ENCODE peak calls at places on chromosomes 13 and 19, in six cellular contexts. One of them, this sample, is unnamed.
A peak's percentile ranks its signal among the peaks of the same experiment; 100 is the strongest.

GRCh38 chr19:10510301-10510802 is 6.9 kb downstream of the S1PR5 start:
- DNase-seq in A549: peak; percentile 28
- DNase-seq in upper lobe of left lung: no peak
- DNase-seq in adrenal gland: no peak
- DNase-seq in ovary: no peak
- DNase-seq in uterus: no peak
- DNase-seq in this sample: no peak

GRCh38 chr19:23075031-23075733 is 41.6 kb upstream of the ZNF730 start:
- DNase-seq in adrenal gland: peak; percentile 58
- DNase-seq in A549: no peak
- DNase-seq in ovary: peak; percentile 81
- DNase-seq in uterus: peak; percentile 39
- DNase-seq in upper lobe of left lung: peak; percentile 63
- DNase-seq in this sample: peak; percentile 19

GRCh38 chr19:40576181-40576584 is 490 bp upstream of the SHKBP1 start:
- DNase-seq in adrenal gland: no peak
- DNase-seq in uterus: no peak
- DNase-seq in A549: no peak
- DNase-seq in ovary: no peak
- DNase-seq in upper lobe of left lung: no peak
- DNase-seq in this sample: no peak

GRCh38 chr19:38417544-38418506 is 8.2 kb downstream of the RASGRP4 start:
- DNase-seq in ovary: no peak
- DNase-seq in adrenal gland: peak; percentile 63
- DNase-seq in upper lobe of left lung: peak; percentile 85
- DNase-seq in uterus: peak; percentile 21
- DNase-seq in A549: peak; percentile 92
- DNase-seq in this sample: no peak

GRCh38 chr13:113735750-113736149 is 23.3 kb upstream of the TMEM255B start:
- DNase-seq in A549: no peak
- DNase-seq in ovary: no peak
- DNase-seq in uterus: no peak
- DNase-seq in adrenal gland: no peak
- DNase-seq in upper lobe of left lung: no peak
- DNase-seq in this sample: no peak

GRCh38 chr13:113804017-113804702 is 45.1 kb downstream of the TMEM255B start:
- DNase-seq in ovary: no peak
- DNase-seq in A549: no peak
- DNase-seq in adrenal gland: no peak
- DNase-seq in upper lobe of left lung: no peak
- DNase-seq in uterus: peak; percentile 52
- DNase-seq in this sample: peak; percentile 89

GRCh38 chr13:109737606-109738005 is 48.8 kb downstream of the IRS2 start:
- DNase-seq in uterus: no peak
- DNase-seq in ovary: no peak
- DNase-seq in upper lobe of left lung: no peak
- DNase-seq in A549: no peak
- DNase-seq in adrenal gland: no peak
- DNase-seq in this sample: no peak

GRCh38 chr19:40799558-40800338 is 757 bp downstream of the EGLN2 start:
- DNase-seq in uterus: peak; percentile 64
- DNase-seq in A549: no peak
- DNase-seq in adrenal gland: no peak
- DNase-seq in upper lobe of left lung: peak; percentile 69
- DNase-seq in ovary: peak; percentile 78
- DNase-seq in this sample: peak; percentile 35

GRCh38 chr13:77345150-77345780 is 18.4 kb upstream of the MYCBP2 start:
- DNase-seq in uterus: no peak
- DNase-seq in upper lobe of left lung: no peak
- DNase-seq in A549: no peak
- DNase-seq in adrenal gland: no peak
- DNase-seq in ovary: no peak
- DNase-seq in this sample: no peak

GRCh38 chr13:57634829-57635165 is 3.3 kb downstream of the PCDH17 start:
- DNase-seq in uterus: peak; percentile 17
- DNase-seq in ovary: no peak
- DNase-seq in A549: no peak
- DNase-seq in adrenal gland: no peak
- DNase-seq in upper lobe of left lung: no peak
- DNase-seq in this sample: no peak

GRCh38 chr13:36804588-36804987 is 14.4 kb upstream of the RFXAP start:
- DNase-seq in ovary: no peak
- DNase-seq in uterus: no peak
- DNase-seq in adrenal gland: no peak
- DNase-seq in A549: no peak
- DNase-seq in upper lobe of left lung: no peak
- DNase-seq in this sample: no peak

GRCh38 chr13:80979035-80979641 is 638.2 kb upstream of the SPRY2 start:
- DNase-seq in ovary: no peak
- DNase-seq in uterus: peak; percentile 18
- DNase-seq in A549: peak; percentile 10
- DNase-seq in adrenal gland: peak; percentile 80
- DNase-seq in upper lobe of left lung: peak; percentile 37
- DNase-seq in this sample: peak; percentile 27

GRCh38 chr19:6732803-6733337 is 4.5 kb downstream of the GPR108 start:
- DNase-seq in uterus: no peak
- DNase-seq in A549: no peak
- DNase-seq in upper lobe of left lung: no peak
- DNase-seq in adrenal gland: no peak
- DNase-seq in ovary: peak; percentile 28
- DNase-seq in this sample: no peak

DNA sequence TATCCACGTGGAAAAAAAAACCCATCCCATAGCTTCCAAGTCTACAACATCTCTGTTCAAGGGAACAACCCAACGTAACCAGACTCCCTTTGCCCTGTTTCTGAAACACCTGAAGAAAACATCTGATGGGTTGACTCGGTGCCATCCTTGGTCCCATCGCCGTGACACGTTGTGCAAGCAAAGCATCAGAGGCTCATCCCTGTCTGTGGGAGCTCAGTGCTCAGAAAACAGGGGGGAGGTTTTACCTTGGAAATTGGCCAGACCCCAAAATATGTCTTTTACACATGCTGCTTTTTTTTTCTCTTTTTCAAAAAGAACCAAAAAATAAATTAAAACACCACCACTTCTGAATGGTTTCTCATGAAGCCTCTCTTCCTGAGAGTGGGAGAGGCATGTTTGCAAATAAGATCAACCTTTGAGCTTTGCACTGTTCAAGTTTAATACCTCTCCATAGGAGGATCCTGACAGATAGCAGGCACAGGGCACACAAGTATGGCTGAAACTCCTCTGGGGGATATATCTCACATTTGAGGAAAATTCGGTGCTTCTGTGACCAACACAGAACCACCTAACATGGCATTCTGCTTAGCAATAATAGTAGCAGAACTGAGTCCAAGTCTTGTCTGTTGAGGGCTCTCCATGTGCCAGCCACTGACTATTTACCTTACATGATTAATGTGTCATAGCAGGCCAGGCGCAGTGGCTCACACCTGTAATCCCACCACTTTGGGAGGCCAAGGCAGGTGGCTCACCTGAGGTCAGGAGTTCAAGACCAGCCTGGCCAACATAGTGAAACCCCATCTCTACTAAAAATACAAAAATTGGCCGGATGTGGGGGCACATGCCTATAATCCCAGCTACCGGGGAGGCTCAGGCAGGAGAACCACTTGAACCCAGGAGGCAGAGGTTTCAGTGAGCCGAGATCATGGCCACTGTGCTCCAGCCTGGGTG is 7.0 kb upstream of the PVR start:
- DNase-seq in ovary: no peak
- DNase-seq in A549: no peak
- DNase-seq in adrenal gland: no peak
- DNase-seq in upper lobe of left lung: no peak
- DNase-seq in uterus: no peak
- DNase-seq in this sample: no peak
- TF ChIP-seq POLR2A in ovary: no peak
- TF ChIP-seq POLR2A in A549: no peak
- TF ChIP-seq POLR2A in adrenal gland: no peak
- TF ChIP-seq POLR2A in upper lobe of left lung: no peak
- TF ChIP-seq POLR2A in uterus: no peak
- TF ChIP-seq POLR2A in this sample: no peak

DNA sequence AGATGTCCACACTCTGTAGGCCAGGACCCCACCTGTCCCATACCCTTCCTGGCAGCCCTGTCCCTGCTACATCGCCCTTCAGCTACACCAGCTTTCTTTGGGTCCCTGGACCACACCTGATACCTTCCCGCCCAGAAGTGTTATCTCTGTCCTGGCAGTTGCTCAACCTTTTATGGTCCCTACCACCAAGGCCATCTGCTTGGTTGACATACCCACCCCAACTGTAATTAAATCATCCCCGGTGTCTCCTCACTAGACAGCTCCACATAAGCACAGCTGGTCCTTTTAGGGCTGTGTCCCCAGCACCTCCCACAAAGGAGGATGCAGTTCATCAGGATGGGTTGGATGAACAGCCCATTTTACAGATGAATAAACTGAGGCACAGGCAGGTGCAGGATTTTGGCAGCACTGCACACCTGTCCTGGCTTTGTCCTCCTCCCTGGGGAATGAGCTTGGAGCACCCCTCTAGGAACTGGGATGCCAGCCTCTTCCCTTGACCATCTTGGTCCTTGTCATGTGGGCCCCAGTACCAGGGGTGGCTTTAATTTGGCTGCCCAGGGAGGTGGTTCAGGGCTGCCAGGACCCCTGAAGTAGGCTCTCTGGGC is 12.9 kb downstream of the NACC1 start:
- DNase-seq in upper lobe of left lung: no peak
- DNase-seq in adrenal gland: no peak
- DNase-seq in uterus: no peak
- DNase-seq in ovary: no peak
- DNase-seq in A549: no peak
- DNase-seq in this sample: no peak
- TF ChIP-seq POLR2A in upper lobe of left lung: no peak
- TF ChIP-seq POLR2A in adrenal gland: no peak
- TF ChIP-seq POLR2A in uterus: no peak
- TF ChIP-seq POLR2A in ovary: no peak
- TF ChIP-seq POLR2A in A549: no peak
- TF ChIP-seq POLR2A in this sample: no peak

DNA sequence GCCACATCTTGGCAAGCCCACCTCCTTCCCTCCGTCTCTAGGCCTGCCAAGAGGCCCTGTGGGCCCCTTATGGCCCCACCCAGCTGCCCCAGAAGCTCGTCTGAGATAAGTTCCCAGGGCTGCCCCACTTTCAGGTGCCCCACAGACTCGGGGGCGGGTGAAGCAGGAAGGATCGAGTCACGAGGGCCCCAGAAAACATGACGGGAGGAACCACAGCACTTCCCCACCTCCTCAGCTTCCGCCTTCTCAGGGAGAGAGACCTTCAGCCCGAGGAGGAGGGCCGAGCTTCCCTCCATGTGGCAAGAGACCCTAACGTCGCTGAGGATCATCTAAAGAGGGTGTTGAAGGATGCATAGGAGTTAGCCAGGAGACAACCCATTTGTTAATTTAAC is 4.5 kb upstream of the IL12RB1 start:
- DNase-seq in A549: no peak
- DNase-seq in upper lobe of left lung: peak; percentile 88
- DNase-seq in uterus: no peak
- DNase-seq in adrenal gland: peak; percentile 69
- DNase-seq in ovary: no peak
- DNase-seq in this sample: no peak
- TF ChIP-seq POLR2A in A549: no peak
- TF ChIP-seq POLR2A in upper lobe of left lung: peak; percentile 63
- TF ChIP-seq POLR2A in uterus: no peak
- TF ChIP-seq POLR2A in adrenal gland: no peak
- TF ChIP-seq POLR2A in ovary: no peak
- TF ChIP-seq POLR2A in this sample: no peak

GRCh38 chr19:1576242-1577089 is 8.3 kb upstream of the MEX3D start:
- DNase-seq in upper lobe of left lung: no peak
- DNase-seq in uterus: no peak
- DNase-seq in A549: no peak
- DNase-seq in ovary: no peak
- DNase-seq in adrenal gland: no peak
- DNase-seq in this sample: no peak

GRCh38 chr19:1574354-1574753 is 6.2 kb upstream of the MEX3D start:
- DNase-seq in adrenal gland: no peak
- DNase-seq in ovary: no peak
- DNase-seq in upper lobe of left lung: no peak
- DNase-seq in A549: no peak
- DNase-seq in uterus: no peak
- DNase-seq in this sample: no peak

GRCh38 chr19:1577090-1577928 is 9.2 kb upstream of the MEX3D start:
- DNase-seq in ovary: no peak
- DNase-seq in upper lobe of left lung: no peak
- DNase-seq in A549: no peak
- DNase-seq in adrenal gland: no peak
- DNase-seq in uterus: no peak
- DNase-seq in this sample: no peak

GRCh38 chr19:1574763-1575162 is 6.6 kb upstream of the MEX3D start:
- DNase-seq in A549: no peak
- DNase-seq in ovary: no peak
- DNase-seq in adrenal gland: no peak
- DNase-seq in uterus: no peak
- DNase-seq in upper lobe of left lung: no peak
- DNase-seq in this sample: no peak

DNA sequence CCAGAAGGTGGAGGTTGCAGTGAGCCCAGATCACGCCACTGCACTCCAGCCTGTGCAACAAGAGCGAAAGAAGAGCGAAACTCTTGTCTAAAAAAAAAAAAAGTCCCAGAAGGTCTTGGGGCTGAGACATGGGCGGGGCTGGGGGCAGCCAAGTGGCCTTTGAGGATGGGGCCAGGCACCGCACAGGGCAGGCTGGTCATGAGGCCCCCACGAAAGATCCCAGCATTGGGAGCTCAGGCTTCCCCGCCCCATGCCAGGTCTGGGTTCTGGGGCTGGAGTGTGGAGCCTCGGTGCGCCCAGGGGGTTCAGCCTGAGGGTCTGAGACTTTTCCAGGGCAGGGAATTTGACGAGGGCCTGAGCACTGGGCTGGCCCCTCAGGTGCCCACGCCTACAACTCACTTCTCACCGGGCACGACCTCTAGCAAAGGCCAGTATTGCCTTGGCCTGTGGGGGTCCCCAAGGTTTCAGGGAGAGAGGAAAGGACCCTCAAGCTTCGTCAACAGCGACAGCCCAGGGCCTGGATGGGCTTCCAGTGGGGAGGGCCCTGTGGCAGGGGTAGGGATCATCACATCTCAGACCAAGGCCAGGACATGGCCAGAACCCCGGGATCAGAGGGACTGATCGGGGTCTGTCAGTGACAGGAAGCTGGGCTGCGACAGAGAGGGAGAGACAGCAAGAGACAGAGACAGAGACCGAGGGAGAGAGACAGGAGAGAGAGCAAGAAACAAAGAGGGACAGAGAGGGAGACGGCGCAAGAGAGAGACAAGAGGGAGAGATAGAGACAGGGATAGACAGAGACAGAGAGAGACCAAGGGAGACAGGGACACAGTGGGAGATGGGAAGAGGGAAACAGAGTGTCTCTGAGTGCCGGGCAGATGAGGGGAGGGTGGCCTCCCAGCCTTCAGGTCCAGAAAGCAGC is 7.5 kb upstream of the MEX3D start:
- DNase-seq in ovary: no peak
- DNase-seq in uterus: no peak
- DNase-seq in A549: no peak
- DNase-seq in upper lobe of left lung: no peak
- DNase-seq in adrenal gland: no peak
- DNase-seq in this sample: no peak
- TF ChIP-seq POLR2A in ovary: no peak
- TF ChIP-seq POLR2A in uterus: no peak
- TF ChIP-seq POLR2A in A549: no peak
- TF ChIP-seq POLR2A in upper lobe of left lung: no peak
- TF ChIP-seq POLR2A in adrenal gland: no peak
- TF ChIP-seq POLR2A in this sample: no peak

GRCh38 chr19:47274071-47274890 is at the start of gene INAFM1:
- DNase-seq in adrenal gland: peak; percentile 98
- DNase-seq in uterus: peak; percentile 98
- DNase-seq in A549: peak; percentile 92
- DNase-seq in upper lobe of left lung: peak; percentile 99
- DNase-seq in ovary: peak; percentile 100
- DNase-seq in this sample: peak; percentile 82
- TF ChIP-seq POLR2A in adrenal gland: peak; percentile 64
- TF ChIP-seq POLR2A in uterus: peak; percentile 48
- TF ChIP-seq POLR2A in A549: peak; percentile 12
- TF ChIP-seq POLR2A in upper lobe of left lung: no peak
- TF ChIP-seq POLR2A in ovary: peak; percentile 61
- TF ChIP-seq POLR2A in this sample: no peak

This sample was measured in H54.